ENCODE peak calls at places on chromosomes 5 and 9, in nine cellular contexts. V, S, W, U, D, A, C, Y and L are unnamed samples.

GRCh38 chr5:77213601-77214000 is 3.1 kb downstream of the PDE8B start:
- DNase-seq in V (no peak), S (no peak), W (no peak), U (no peak), D (no peak), A (no peak), C (no peak), Y (no peak), L (no peak)

GRCh38 chr9:135244271-135244691 is 156.8 kb downstream of the OLFM1 start:
- DNase-seq in V (no peak), S (no peak), W (peak), U (no peak), D (peak), A (no peak), C (no peak), Y (peak), L (no peak)

GRCh38 chr9:113299800-113300292 is 3.3 kb downstream of the RNF183 start:
- DNase-seq in V (peak), S (no peak), W (peak), U (no peak), D (no peak), A (no peak), C (no peak), Y (no peak), L (no peak)

GRCh38 chr5:150038547-150038946 is 38.0 kb downstream of the HMGXB3 start:
- DNase-seq in V (no peak), S (no peak), W (no peak), U (no peak), D (no peak), A (no peak), C (no peak), Y (no peak), L (no peak)

GRCh38 chr9:85171163-85171562 is 501.6 kb downstream of the NTRK2 start:
- DNase-seq in V (no peak), S (no peak), W (no peak), U (no peak), D (no peak), A (no peak), C (no peak), Y (no peak), L (no peak)

GRCh38 chr9:129122133-129122532 is 10.9 kb downstream of the PTPA start:
- DNase-seq in V (no peak), S (no peak), W (no peak), U (no peak), D (no peak), A (no peak), C (no peak), Y (no peak), L (no peak)

GRCh38 chr9:97696025-97696822 is 916 bp downstream of the XPA start:
- DNase-seq in V (peak), S (no peak), W (no peak), U (no peak), D (no peak), A (no peak), C (no peak), Y (no peak), L (no peak)

GRCh38 chr9:107480386-107480789 is 9.2 kb downstream of the KLF4 start:
- DNase-seq in V (peak), S (peak), W (peak), U (no peak), D (no peak), A (no peak), C (no peak), Y (no peak), L (peak)

GRCh38 chr5:74641014-74641777 is 668 bp upstream of the ENC1 start:
- DNase-seq in V (peak), S (peak), W (peak), U (peak), D (peak), A (peak), C (peak), Y (peak), L (no peak)

GRCh38 chr5:83035373-83036170 is 41.6 kb downstream of the TMEM167A start:
- DNase-seq in V (no peak), S (no peak), W (peak), U (no peak), D (peak), A (no peak), C (peak), Y (no peak), L (no peak)

GRCh38 chr5:74895906-74896305 is 29.7 kb upstream of the FAM169A start:
- DNase-seq in V (peak), S (no peak), W (peak), U (no peak), D (no peak), A (no peak), C (peak), Y (no peak), L (peak)

GRCh38 chr5:53167836-53168235 is 58.3 kb upstream of the MOCS2 start:
- DNase-seq in V (peak), S (no peak), W (peak), U (no peak), D (no peak), A (no peak), C (no peak), Y (no peak), L (no peak)

GRCh38 chr5:178331491-178331981 is 98.9 kb upstream of the PHYKPL start:
- DNase-seq in V (peak), S (peak), W (peak), U (no peak), D (no peak), A (no peak), C (peak), Y (peak), L (no peak)

GRCh38 chr9:110241491-110242321 is 14.6 kb downstream of the TXN start:
- DNase-seq in V (peak), S (peak), W (no peak), U (no peak), D (no peak), A (no peak), C (no peak), Y (no peak), L (no peak)

GRCh38 chr5:143434261-143435206 is 31.0 kb upstream of the NR3C1 start:
- DNase-seq in V (no peak), S (no peak), W (no peak), U (no peak), D (no peak), A (no peak), C (no peak), Y (peak), L (no peak)

GRCh38 chr5:33048315-33048714 is 337.2 kb downstream of the NPR3 start:
- DNase-seq in V (no peak), S (no peak), W (no peak), U (no peak), D (no peak), A (no peak), C (no peak), Y (no peak), L (no peak)

GRCh38 chr9:75891277-75892167 is 1.0 kb downstream of the PCSK5 start:
- DNase-seq in V (peak), S (peak), W (peak), U (peak), D (peak), A (peak), C (peak), Y (peak), L (no peak)

GRCh38 chr9:16267336-16268036 is 603.0 kb downstream of the BNC2 start:
- DNase-seq in V (peak), S (peak), W (no peak), U (no peak), D (no peak), A (no peak), C (no peak), Y (no peak), L (no peak)

GRCh38 chr5:80208337-80208736 is 47.5 kb downstream of the SERINC5 start:
- DNase-seq in V (no peak), S (no peak), W (no peak), U (no peak), D (no peak), A (no peak), C (no peak), Y (no peak), L (no peak)

DNA sequence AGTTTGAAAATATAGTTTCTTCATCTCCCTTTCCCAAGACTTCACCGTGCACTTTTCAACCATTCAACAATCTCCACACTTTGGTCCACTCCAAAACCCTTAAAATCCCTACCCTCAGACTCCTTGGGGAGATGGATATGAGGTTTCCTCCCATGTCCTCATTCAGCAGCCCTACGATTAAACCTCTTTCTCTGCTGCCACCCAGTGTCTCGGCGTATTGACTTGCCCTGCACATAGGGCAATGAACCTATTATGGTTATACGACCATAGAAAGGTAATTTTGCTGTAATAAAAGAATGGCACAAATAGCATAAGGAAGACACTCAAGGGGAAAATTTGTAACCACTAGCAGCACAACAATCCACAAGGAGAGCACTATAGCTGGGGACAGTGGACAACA is 803.5 kb downstream of the TLE1 start:
- DNase-seq in V (no peak), S (no peak), W (no peak), U (no peak), D (peak), A (no peak), C (peak), Y (no peak), L (no peak)
- TF ChIP-seq CTCF in V (no peak), S (no peak), W (no peak), U (no peak), D (no peak), A (no peak), C (peak), Y (no peak), L (no peak)

GRCh38 chr5:114018178-114018577 is 343.7 kb upstream of the KCNN2 start:
- DNase-seq in V (no peak), S (no peak), W (peak), U (no peak), D (no peak), A (no peak), C (no peak), Y (no peak), L (no peak)
- TF ChIP-seq CTCF in V (no peak), S (no peak), W (peak), U (no peak), D (no peak), A (peak), C (peak), Y (no peak), L (no peak)

GRCh38 chr9:122827759-122828090 is 663 bp downstream of the PDCL start:
- DNase-seq in V (peak), S (no peak), W (no peak), U (no peak), D (no peak), A (peak), C (no peak), Y (no peak), L (no peak)
- TF ChIP-seq CTCF in V (no peak), S (no peak), W (no peak), U (no peak), D (no peak), A (no peak), C (no peak), Y (no peak), L (no peak)

GRCh38 chr9:3177362-3177761 is 333.5 kb upstream of the PUM3 start:
- DNase-seq in V (no peak), S (no peak), W (no peak), U (no peak), D (no peak), A (no peak), C (no peak), Y (no peak), L (no peak)

GRCh38 chr9:3177921-3178320 is 334.0 kb upstream of the PUM3 start:
- DNase-seq in V (no peak), S (no peak), W (no peak), U (no peak), D (no peak), A (no peak), C (no peak), Y (no peak), L (no peak)

GRCh38 chr9:3179716-3180115 is 335.8 kb upstream of the PUM3 start:
- DNase-seq in V (no peak), S (no peak), W (no peak), U (no peak), D (no peak), A (no peak), C (no peak), Y (no peak), L (no peak)

GRCh38 chr9:3181049-3181953 is 337.4 kb upstream of the PUM3 start:
- DNase-seq in V (peak), S (no peak), W (peak), U (peak), D (peak), A (peak), C (peak), Y (no peak), L (no peak)

GRCh38 chr9:3180696-3181048 is 336.8 kb upstream of the PUM3 start:
- DNase-seq in V (no peak), S (no peak), W (no peak), U (no peak), D (no peak), A (no peak), C (no peak), Y (no peak), L (no peak)
- TF ChIP-seq CTCF in V (no peak), S (no peak), W (no peak), U (no peak), D (no peak), A (no peak), C (no peak), Y (no peak), L (no peak)

GRCh38 chr5:60161340-60161934 is 267.9 kb upstream of the PDE4D start:
- DNase-seq in V (peak), S (no peak), W (no peak), U (peak), D (no peak), A (peak), C (no peak), Y (no peak), L (no peak)
- TF ChIP-seq CTCF in V (peak), S (peak), W (no peak), U (peak), D (peak), A (peak), C (peak), Y (no peak), L (peak)

DNA sequence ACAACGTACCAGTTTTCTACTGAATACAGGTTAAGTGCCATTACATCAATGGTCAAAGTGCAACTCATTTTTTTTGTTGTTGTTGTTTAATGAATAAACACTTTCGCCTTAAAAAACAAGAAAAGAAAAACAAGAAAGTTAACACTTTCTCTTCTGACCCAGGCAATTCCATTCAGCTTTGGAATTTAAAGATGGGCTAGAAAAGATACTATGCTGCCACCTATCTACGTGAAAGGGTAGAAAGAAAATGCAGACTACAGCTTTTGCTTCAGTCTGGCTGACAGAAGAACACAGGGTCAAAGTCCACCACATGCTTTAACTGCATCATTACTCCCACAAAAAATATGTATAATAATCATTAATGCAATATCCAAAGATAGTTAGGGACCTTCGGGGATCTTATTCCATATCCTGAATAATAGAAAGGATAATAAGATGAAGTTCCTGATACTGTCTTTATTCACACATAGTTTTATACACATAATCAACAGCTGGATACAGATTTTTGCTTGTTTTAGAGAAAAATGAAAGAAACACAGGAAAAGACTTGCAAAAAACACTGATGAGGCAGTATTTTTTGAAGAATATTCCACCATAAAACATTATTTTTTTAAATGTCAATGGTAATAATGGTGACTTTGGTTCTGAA is 40.4 kb downstream of the ZDHHC21 start:
- DNase-seq in V (peak), S (no peak), W (peak), U (no peak), D (no peak), A (no peak), C (no peak), Y (no peak), L (no peak)
- TF ChIP-seq CTCF in V (peak), S (peak), W (no peak), U (no peak), D (peak), A (peak), C (peak), Y (no peak), L (peak)

GRCh38 chr5:108249785-108250100 is 132.2 kb downstream of the FBXL17 start:
- DNase-seq in V (no peak), S (no peak), W (no peak), U (no peak), D (no peak), A (no peak), C (no peak), Y (no peak), L (no peak)

GRCh38 chr5:108251350-108251749 is 130.5 kb downstream of the FBXL17 start:
- DNase-seq in V (peak), S (no peak), W (no peak), U (no peak), D (no peak), A (no peak), C (no peak), Y (no peak), L (no peak)

GRCh38 chr5:108249095-108249784 is 132.7 kb downstream of the FBXL17 start:
- DNase-seq in V (no peak), S (no peak), W (no peak), U (no peak), D (no peak), A (no peak), C (no peak), Y (no peak), L (no peak)
- TF ChIP-seq CTCF in V (no peak), S (no peak), W (no peak), U (no peak), D (no peak), A (no peak), C (no peak), Y (no peak), L (no peak)